ENCODE peak calls at places on chromosomes 3 and 15, in five cellular contexts. R, C, I, L and E are unnamed samples.

GRCh38 chr3:106006001-106006400 is 137.2 kb upstream of the CBLB start:
- DNase-seq in R (no peak), C (peak; percentile 91), I (no peak), L (no peak), E (peak; percentile 99)

GRCh38 chr3:63349583-63350177 is 71.6 kb downstream of the SYNPR start:
- DNase-seq in R (peak; percentile 58), C (peak; percentile 80), I (no peak), L (no peak), E (peak; percentile 76)

GRCh38 chr3:126985143-126985985 is 2.4 kb downstream of the PLXNA1 start:
- DNase-seq in R (no peak), C (no peak), I (no peak), L (no peak), E (no peak)

GRCh38 chr3:102189564-102190339 is 245.1 kb upstream of the ZPLD1 start:
- DNase-seq in R (no peak), C (no peak), I (no peak), L (no peak), E (peak; percentile 44)

GRCh38 chr3:159786489-159787181 is 202.0 kb upstream of the IL12A start:
- DNase-seq in R (no peak), C (no peak), I (no peak), L (no peak), E (no peak)

GRCh38 chr15:32857732-32858131 is 139.9 kb downstream of the GREM1 start:
- DNase-seq in R (no peak), C (no peak), I (no peak), L (no peak), E (no peak)

GRCh38 chr15:40793216-40793989 is 13.5 kb upstream of the ZFYVE19 start:
- DNase-seq in R (no peak), C (peak; percentile 97), I (peak; percentile 36), L (no peak), E (peak; percentile 99)

GRCh38 chr3:130384547-130384946 is 39.1 kb downstream of the COL6A5 start:
- DNase-seq in R (no peak), C (no peak), I (no peak), L (no peak), E (no peak)

GRCh38 chr3:129195731-129196256 is 12.1 kb upstream of the CNBP start:
- DNase-seq in R (no peak), C (peak; percentile 95), I (peak; percentile 46), L (no peak), E (peak; percentile 96)

GRCh38 chr3:48039487-48040190 is 23.4 kb upstream of the MAP4 start:
- DNase-seq in R (no peak), C (peak; percentile 74), I (no peak), L (no peak), E (peak; percentile 75)

GRCh38 chr3:126031981-126032471 is 51.9 kb downstream of the SLC41A3 start:
- DNase-seq in R (no peak), C (no peak), I (no peak), L (no peak), E (no peak)

GRCh38 chr3:177935008-177935407 is 601.2 kb upstream of the KCNMB2 start:
- DNase-seq in R (no peak), C (no peak), I (peak; percentile 11), L (no peak), E (no peak)

GRCh38 chr3:140753865-140754754 is 76.2 kb downstream of the TRIM42 start:
- DNase-seq in R (no peak), C (no peak), I (no peak), L (no peak), E (no peak)

GRCh38 chr3:10875914-10876313 is 59.9 kb downstream of the SLC6A11 start:
- DNase-seq in R (no peak), C (no peak), I (no peak), L (no peak), E (no peak)

GRCh38 chr3:144107923-144108322 is 136.3 kb downstream of the DIPK2A start:
- DNase-seq in R (no peak), C (no peak), I (no peak), L (no peak), E (no peak)

GRCh38 chr3:107680698-107681097 is 157.9 kb downstream of the BBX start:
- DNase-seq in R (no peak), C (peak; percentile 31), I (no peak), L (no peak), E (peak; percentile 41)

GRCh38 chr3:48655586-48655985 is 7.1 kb downstream of the CELSR3 start:
- DNase-seq in R (no peak), C (no peak), I (no peak), L (no peak), E (no peak)

GRCh38 chr3:31132132-31132769 is 237.8 kb upstream of the GADL1 start:
- DNase-seq in R (peak; percentile 5), C (peak; percentile 76), I (no peak), L (no peak), E (peak; percentile 74)

GRCh38 chr3:127753338-127753737 is 69.0 kb downstream of the MGLL start:
- DNase-seq in R (no peak), C (no peak), I (no peak), L (no peak), E (no peak)

GRCh38 chr15:64619880-64620839 is 155.2 kb downstream of the RBPMS2 start:
- DNase-seq in R (no peak), C (peak; percentile 65), I (no peak), L (no peak), E (peak; percentile 82)

GRCh38 chr3:60651799-60652198 is 599.5 kb downstream of the FHIT start:
- DNase-seq in R (no peak), C (no peak), I (no peak), L (no peak), E (no peak)

DNA sequence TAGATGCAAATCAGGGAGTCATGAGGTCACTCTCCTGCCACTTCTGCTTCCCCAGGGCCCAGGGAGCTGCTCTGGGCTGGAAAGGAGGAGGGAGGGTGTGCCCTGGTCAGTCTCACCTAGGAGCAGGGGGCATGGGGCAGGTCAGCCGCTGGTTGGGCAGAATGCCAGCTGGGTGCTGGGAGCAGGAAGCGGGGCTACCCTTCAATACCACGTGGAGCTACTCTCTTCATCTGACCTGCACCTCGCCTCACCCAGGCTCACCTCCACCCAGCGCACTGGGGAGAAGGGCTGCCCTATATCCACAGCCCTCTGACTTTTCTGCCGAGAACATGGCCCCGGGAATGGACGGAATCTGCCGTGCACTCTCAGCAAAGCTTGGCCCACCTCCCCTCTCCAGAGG is 15.1 kb downstream of the NTRK3 start:
- DNase-seq in R (no peak), C (no peak), I (no peak), L (no peak), E (no peak)
- TF ChIP-seq CTCF in R (no peak), C (no peak), I (no peak), L (no peak), E (no peak)

GRCh38 chr3:152835311-152836102 is 576 bp downstream of the P2RY1 start:
- DNase-seq in R (peak; percentile 63), C (peak; percentile 75), I (peak; percentile 61), L (peak; percentile 85), E (peak; percentile 45)
- TF ChIP-seq CTCF in R (no peak), C (peak; percentile 34), I (peak; percentile 25), L (no peak), E (peak; percentile 20)

DNA sequence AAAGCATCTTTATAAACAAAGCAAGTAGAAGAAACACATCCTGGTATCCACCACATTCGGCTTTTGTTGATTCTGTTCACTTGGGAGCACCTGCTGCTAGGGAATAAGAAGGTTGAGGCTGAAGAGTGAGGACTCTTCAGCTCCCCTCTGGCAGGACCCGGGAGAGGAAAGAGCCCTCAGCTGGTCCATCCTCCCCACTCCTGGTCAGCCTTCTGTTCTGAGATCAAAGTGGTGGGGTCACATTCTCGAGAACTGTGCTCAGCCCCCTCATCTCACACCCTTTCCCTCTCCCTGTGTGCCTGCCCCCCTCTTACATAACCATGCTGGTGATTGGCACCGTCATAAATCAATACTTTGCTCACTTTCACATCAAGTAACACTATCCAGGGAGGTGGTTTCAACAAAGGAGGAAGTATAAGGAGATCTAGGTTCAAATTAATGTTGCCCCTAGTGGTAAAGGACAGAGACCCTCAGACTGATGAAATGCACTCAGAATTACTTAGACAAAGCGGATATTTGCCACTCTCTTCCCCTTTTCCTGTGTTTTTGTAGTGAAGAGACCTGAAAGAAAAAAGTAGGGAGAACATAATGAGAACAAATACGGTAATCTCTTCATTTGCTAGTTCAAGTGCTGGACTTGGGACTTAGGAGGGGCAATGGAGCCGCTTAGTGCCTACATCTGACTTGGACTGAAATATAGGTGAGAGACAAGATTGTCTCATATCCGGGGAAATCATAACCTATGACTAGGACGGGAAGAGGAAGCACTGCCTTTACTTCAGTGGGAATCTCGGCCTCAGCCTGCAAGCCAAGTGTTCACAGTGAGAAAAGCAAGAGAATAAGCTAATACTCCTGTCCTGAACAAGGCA is at the start of gene NR1I2:
- DNase-seq in R (no peak), C (no peak), I (no peak), L (no peak), E (no peak)
- TF ChIP-seq CTCF in R (no peak), C (no peak), I (no peak), L (no peak), E (no peak)

GRCh38 chr3:23115171-23115877 is 87.8 kb upstream of the UBE2E2 start:
- DNase-seq in R (no peak), C (no peak), I (no peak), L (no peak), E (no peak)
- TF ChIP-seq CTCF in R (no peak), C (no peak), I (no peak), L (no peak), E (no peak)

GRCh38 chr15:37880009-37880834 is 54.2 kb upstream of the TMCO5A start:
- DNase-seq in R (peak; percentile 38), C (peak; percentile 82), I (no peak), L (no peak), E (peak; percentile 68)
- TF ChIP-seq CTCF in R (peak; percentile 89), C (peak; percentile 86), I (peak; percentile 39), L (peak; percentile 54), E (peak; percentile 87)

GRCh38 chr3:180680097-180680430 is 775 bp upstream of the CCDC39 start:
- DNase-seq in R (peak; percentile 55), C (peak; percentile 51), I (no peak), L (no peak), E (peak; percentile 43)
- TF ChIP-seq CTCF in R (peak; percentile 71), C (peak; percentile 53), I (no peak), L (no peak), E (peak; percentile 64)

DNA sequence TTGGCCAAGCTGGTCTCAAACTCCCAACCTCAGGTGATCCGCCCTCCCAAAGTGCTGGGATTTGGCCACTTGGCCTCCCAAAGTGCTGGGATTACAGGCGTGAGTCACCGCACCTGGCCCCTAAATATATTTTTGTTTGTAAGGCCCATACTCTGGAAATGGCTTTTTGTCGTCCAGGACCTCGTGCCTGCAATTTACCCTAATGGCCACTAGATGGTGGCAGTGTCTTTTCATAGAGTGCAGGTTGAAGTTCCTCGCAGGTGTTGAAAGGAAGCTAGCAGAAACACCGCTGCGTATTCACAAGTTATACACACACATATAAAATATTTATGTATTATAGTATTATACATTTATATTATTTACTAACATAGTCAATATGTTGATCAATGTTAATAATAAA is 97.2 kb downstream of the LRTM1 start:
- DNase-seq in R (no peak), C (peak; percentile 18), I (no peak), L (no peak), E (peak; percentile 40)
- TF ChIP-seq CTCF in R (peak; percentile 88), C (peak; percentile 58), I (peak; percentile 35), L (peak; percentile 24), E (peak; percentile 77)